ENCODE peak calls at places on chromosomes 4 and X, in ten cellular contexts. One of them, this sample, is unnamed.

GRCh38 chr4:185396724-185397402 is at the start of gene ANKRD37:
- DNase-seq in frontal cortex: no peak
- DNase-seq in stimulated activated CD8-positive, alpha-beta memory T cell treated with anti-CD3 and anti-CD28 coated beads, Interleukin-7, amount 100 ng/mL, for 24 hours: no peak
- DNase-seq in activated CD4-positive, alpha-beta T cell treated with anti-CD3 and anti-CD28 coated beads, Interleukin-2, amount 10 ng/mL, durations not matched to agents 7 days and 5 days: no peak
- DNase-seq in GM03348: peak
- DNase-seq in AG09309: no peak
- DNase-seq in NCI-H2081: peak
- DNase-seq in LNCaP clone FGC: peak
- DNase-seq in H4: no peak
- DNase-seq in GF-D8: no peak
- DNase-seq in this sample: no peak

GRCh38 chr4:166535865-166536264 is 662.8 kb downstream of the TLL1 start:
- DNase-seq in frontal cortex: no peak
- DNase-seq in stimulated activated CD8-positive, alpha-beta memory T cell treated with anti-CD3 and anti-CD28 coated beads, Interleukin-7, amount 100 ng/mL, for 24 hours: no peak
- DNase-seq in activated CD4-positive, alpha-beta T cell treated with anti-CD3 and anti-CD28 coated beads, Interleukin-2, amount 10 ng/mL, durations not matched to agents 7 days and 5 days: no peak
- DNase-seq in GM03348: no peak
- DNase-seq in AG09309: no peak
- DNase-seq in NCI-H2081: no peak
- DNase-seq in LNCaP clone FGC: no peak
- DNase-seq in H4: no peak
- DNase-seq in GF-D8: no peak
- DNase-seq in this sample: no peak

GRCh38 chr4:71186566-71187398 is 152.0 kb upstream of the SLC4A4 start:
- DNase-seq in frontal cortex: peak
- DNase-seq in stimulated activated CD8-positive, alpha-beta memory T cell treated with anti-CD3 and anti-CD28 coated beads, Interleukin-7, amount 100 ng/mL, for 24 hours: peak
- DNase-seq in activated CD4-positive, alpha-beta T cell treated with anti-CD3 and anti-CD28 coated beads, Interleukin-2, amount 10 ng/mL, durations not matched to agents 7 days and 5 days: peak
- DNase-seq in GM03348: peak
- DNase-seq in AG09309: no peak
- DNase-seq in NCI-H2081: peak
- DNase-seq in LNCaP clone FGC: no peak
- DNase-seq in H4: peak
- DNase-seq in GF-D8: no peak
- DNase-seq in this sample: no peak

GRCh38 chr4:173538148-173538902 is 8.3 kb upstream of the HAND2 start:
- DNase-seq in frontal cortex: no peak
- DNase-seq in stimulated activated CD8-positive, alpha-beta memory T cell treated with anti-CD3 and anti-CD28 coated beads, Interleukin-7, amount 100 ng/mL, for 24 hours: no peak
- DNase-seq in activated CD4-positive, alpha-beta T cell treated with anti-CD3 and anti-CD28 coated beads, Interleukin-2, amount 10 ng/mL, durations not matched to agents 7 days and 5 days: no peak
- DNase-seq in GM03348: peak
- DNase-seq in AG09309: no peak
- DNase-seq in NCI-H2081: peak
- DNase-seq in LNCaP clone FGC: peak
- DNase-seq in H4: no peak
- DNase-seq in GF-D8: peak
- DNase-seq in this sample: no peak

GRCh38 chrX:36462142-36462541 is 542.6 kb downstream of the CFAP47 start:
- DNase-seq in frontal cortex: no peak
- DNase-seq in stimulated activated CD8-positive, alpha-beta memory T cell treated with anti-CD3 and anti-CD28 coated beads, Interleukin-7, amount 100 ng/mL, for 24 hours: no peak
- DNase-seq in activated CD4-positive, alpha-beta T cell treated with anti-CD3 and anti-CD28 coated beads, Interleukin-2, amount 10 ng/mL, durations not matched to agents 7 days and 5 days: no peak
- DNase-seq in GM03348: no peak
- DNase-seq in AG09309: no peak
- DNase-seq in NCI-H2081: no peak
- DNase-seq in LNCaP clone FGC: no peak
- DNase-seq in H4: no peak
- DNase-seq in GF-D8: no peak
- DNase-seq in this sample: no peak

GRCh38 chr4:85741921-85742591 is 267.1 kb downstream of the ARHGAP24 start:
- DNase-seq in frontal cortex: no peak
- DNase-seq in stimulated activated CD8-positive, alpha-beta memory T cell treated with anti-CD3 and anti-CD28 coated beads, Interleukin-7, amount 100 ng/mL, for 24 hours: no peak
- DNase-seq in activated CD4-positive, alpha-beta T cell treated with anti-CD3 and anti-CD28 coated beads, Interleukin-2, amount 10 ng/mL, durations not matched to agents 7 days and 5 days: no peak
- DNase-seq in GM03348: no peak
- DNase-seq in AG09309: no peak
- DNase-seq in NCI-H2081: peak
- DNase-seq in LNCaP clone FGC: no peak
- DNase-seq in H4: no peak
- DNase-seq in GF-D8: no peak
- DNase-seq in this sample: no peak

GRCh38 chrX:150566734-150567182 is 1.7 kb upstream of the MTM1 start:
- DNase-seq in frontal cortex: no peak
- DNase-seq in stimulated activated CD8-positive, alpha-beta memory T cell treated with anti-CD3 and anti-CD28 coated beads, Interleukin-7, amount 100 ng/mL, for 24 hours: no peak
- DNase-seq in activated CD4-positive, alpha-beta T cell treated with anti-CD3 and anti-CD28 coated beads, Interleukin-2, amount 10 ng/mL, durations not matched to agents 7 days and 5 days: no peak
- DNase-seq in GM03348: no peak
- DNase-seq in AG09309: no peak
- DNase-seq in NCI-H2081: no peak
- DNase-seq in LNCaP clone FGC: no peak
- DNase-seq in H4: no peak
- DNase-seq in GF-D8: no peak
- DNase-seq in this sample: no peak

GRCh38 chr4:80266267-80266901 is at the start of gene FGF5:
- DNase-seq in frontal cortex: peak
- DNase-seq in stimulated activated CD8-positive, alpha-beta memory T cell treated with anti-CD3 and anti-CD28 coated beads, Interleukin-7, amount 100 ng/mL, for 24 hours: no peak
- DNase-seq in activated CD4-positive, alpha-beta T cell treated with anti-CD3 and anti-CD28 coated beads, Interleukin-2, amount 10 ng/mL, durations not matched to agents 7 days and 5 days: peak
- DNase-seq in GM03348: peak
- DNase-seq in AG09309: peak
- DNase-seq in NCI-H2081: peak
- DNase-seq in LNCaP clone FGC: no peak
- DNase-seq in H4: peak
- DNase-seq in GF-D8: no peak
- DNase-seq in this sample: no peak

GRCh38 chr4:4819213-4819606 is 40.3 kb upstream of the MSX1 start:
- DNase-seq in frontal cortex: no peak
- DNase-seq in stimulated activated CD8-positive, alpha-beta memory T cell treated with anti-CD3 and anti-CD28 coated beads, Interleukin-7, amount 100 ng/mL, for 24 hours: no peak
- DNase-seq in activated CD4-positive, alpha-beta T cell treated with anti-CD3 and anti-CD28 coated beads, Interleukin-2, amount 10 ng/mL, durations not matched to agents 7 days and 5 days: no peak
- DNase-seq in GM03348: no peak
- DNase-seq in AG09309: no peak
- DNase-seq in NCI-H2081: no peak
- DNase-seq in LNCaP clone FGC: no peak
- DNase-seq in H4: no peak
- DNase-seq in GF-D8: no peak
- DNase-seq in this sample: no peak

GRCh38 chr4:88866862-88867550 is 169.4 kb upstream of the NAP1L5 start:
- DNase-seq in frontal cortex: no peak
- DNase-seq in stimulated activated CD8-positive, alpha-beta memory T cell treated with anti-CD3 and anti-CD28 coated beads, Interleukin-7, amount 100 ng/mL, for 24 hours: no peak
- DNase-seq in activated CD4-positive, alpha-beta T cell treated with anti-CD3 and anti-CD28 coated beads, Interleukin-2, amount 10 ng/mL, durations not matched to agents 7 days and 5 days: no peak
- DNase-seq in GM03348: no peak
- DNase-seq in AG09309: no peak
- DNase-seq in NCI-H2081: peak
- DNase-seq in LNCaP clone FGC: no peak
- DNase-seq in H4: no peak
- DNase-seq in GF-D8: no peak
- DNase-seq in this sample: no peak

GRCh38 chr4:13555325-13555724 is 11.0 kb upstream of the NKX3-2 start:
- DNase-seq in frontal cortex: no peak
- DNase-seq in stimulated activated CD8-positive, alpha-beta memory T cell treated with anti-CD3 and anti-CD28 coated beads, Interleukin-7, amount 100 ng/mL, for 24 hours: no peak
- DNase-seq in activated CD4-positive, alpha-beta T cell treated with anti-CD3 and anti-CD28 coated beads, Interleukin-2, amount 10 ng/mL, durations not matched to agents 7 days and 5 days: no peak
- DNase-seq in GM03348: no peak
- DNase-seq in AG09309: no peak
- DNase-seq in NCI-H2081: no peak
- DNase-seq in LNCaP clone FGC: no peak
- DNase-seq in H4: no peak
- DNase-seq in GF-D8: no peak
- DNase-seq in this sample: no peak

This sample was measured in T-helper 22 cell.